ENCODE peak calls at places on chromosomes 3 and 15, in nine cellular contexts. One of them, this sample, is unnamed.

GRCh38 chr15:25176991-25177954 is 222.5 kb downstream of the SNRPN start:
- DNase-seq in adipocyte: no peak
- DNase-seq in AG04449: no peak
- DNase-seq in IMR-90: no peak
- DNase-seq in astrocyte: no peak
- DNase-seq in prostate gland: peak; percentile 2
- DNase-seq in lower lobe of right lung: peak; percentile 31
- DNase-seq in naive thymus-derived CD4-positive, alpha-beta T cell: no peak
- DNase-seq in HAP-1: no peak
- DNase-seq in this sample: no peak

GRCh38 chr15:100940785-100941379 is 21.7 kb downstream of the LRRK1 start:
- DNase-seq in AG04449: no peak
- DNase-seq in prostate gland: no peak
- DNase-seq in IMR-90: no peak
- DNase-seq in astrocyte: no peak
- DNase-seq in naive thymus-derived CD4-positive, alpha-beta T cell: no peak
- DNase-seq in HAP-1: no peak
- DNase-seq in adipocyte: no peak
- DNase-seq in lower lobe of right lung: peak; percentile 66
- DNase-seq in this sample: no peak

GRCh38 chr3:152176241-152176640 is 92.5 kb upstream of the MBNL1 start:
- DNase-seq in IMR-90: peak; percentile 31
- DNase-seq in HAP-1: peak; percentile 28
- DNase-seq in astrocyte: peak; percentile 85
- DNase-seq in AG04449: no peak
- DNase-seq in naive thymus-derived CD4-positive, alpha-beta T cell: no peak
- DNase-seq in adipocyte: peak; percentile 54
- DNase-seq in lower lobe of right lung: no peak
- DNase-seq in prostate gland: no peak
- DNase-seq in this sample: no peak

GRCh38 chr3:11638669-11639402 is 4.9 kb downstream of the VGLL4 start:
- DNase-seq in naive thymus-derived CD4-positive, alpha-beta T cell: no peak
- DNase-seq in adipocyte: peak; percentile 49
- DNase-seq in AG04449: no peak
- DNase-seq in astrocyte: no peak
- DNase-seq in IMR-90: no peak
- DNase-seq in lower lobe of right lung: no peak
- DNase-seq in prostate gland: peak; percentile 58
- DNase-seq in HAP-1: no peak
- DNase-seq in this sample: no peak

GRCh38 chr15:76913737-76914136 is 8.6 kb upstream of the SCAPER start:
- DNase-seq in astrocyte: no peak
- DNase-seq in HAP-1: no peak
- DNase-seq in adipocyte: no peak
- DNase-seq in AG04449: no peak
- DNase-seq in IMR-90: no peak
- DNase-seq in lower lobe of right lung: no peak
- DNase-seq in prostate gland: no peak
- DNase-seq in naive thymus-derived CD4-positive, alpha-beta T cell: no peak
- DNase-seq in this sample: no peak

GRCh38 chr15:90286678-90287077 is 21.2 kb downstream of the NGRN start:
- DNase-seq in AG04449: no peak
- DNase-seq in naive thymus-derived CD4-positive, alpha-beta T cell: peak; percentile 39
- DNase-seq in adipocyte: peak; percentile 48
- DNase-seq in lower lobe of right lung: no peak
- DNase-seq in HAP-1: peak; percentile 29
- DNase-seq in astrocyte: no peak
- DNase-seq in IMR-90: peak; percentile 25
- DNase-seq in prostate gland: no peak
- DNase-seq in this sample: no peak

GRCh38 chr3:157063926-157064325 is 96.0 kb downstream of the CCNL1 start:
- DNase-seq in AG04449: no peak
- DNase-seq in naive thymus-derived CD4-positive, alpha-beta T cell: no peak
- DNase-seq in astrocyte: peak; percentile 81
- DNase-seq in adipocyte: peak; percentile 68
- DNase-seq in lower lobe of right lung: no peak
- DNase-seq in HAP-1: no peak
- DNase-seq in prostate gland: no peak
- DNase-seq in IMR-90: peak; percentile 43
- DNase-seq in this sample: no peak

GRCh38 chr15:99054025-99054387 is 46.4 kb upstream of the PGPEP1L start:
- DNase-seq in HAP-1: no peak
- DNase-seq in prostate gland: no peak
- DNase-seq in adipocyte: no peak
- DNase-seq in naive thymus-derived CD4-positive, alpha-beta T cell: no peak
- DNase-seq in IMR-90: peak; percentile 29
- DNase-seq in lower lobe of right lung: no peak
- DNase-seq in astrocyte: no peak
- DNase-seq in AG04449: no peak
- DNase-seq in this sample: no peak

GRCh38 chr3:61928020-61928419 is 366.6 kb downstream of the PTPRG start:
- DNase-seq in naive thymus-derived CD4-positive, alpha-beta T cell: no peak
- DNase-seq in prostate gland: no peak
- DNase-seq in IMR-90: peak; percentile 7
- DNase-seq in lower lobe of right lung: no peak
- DNase-seq in astrocyte: peak; percentile 61
- DNase-seq in AG04449: no peak
- DNase-seq in HAP-1: no peak
- DNase-seq in adipocyte: peak; percentile 18
- DNase-seq in this sample: no peak

GRCh38 chr3:178060406-178060805 is 475.8 kb upstream of the KCNMB2 start:
- DNase-seq in prostate gland: no peak
- DNase-seq in adipocyte: peak; percentile 80
- DNase-seq in naive thymus-derived CD4-positive, alpha-beta T cell: no peak
- DNase-seq in astrocyte: no peak
- DNase-seq in IMR-90: peak; percentile 71
- DNase-seq in AG04449: no peak
- DNase-seq in lower lobe of right lung: no peak
- DNase-seq in HAP-1: no peak
- DNase-seq in this sample: peak; percentile 48

GRCh38 chr15:86743283-86743903 is 663.7 kb downstream of the AGBL1 start:
- DNase-seq in adipocyte: no peak
- DNase-seq in AG04449: no peak
- DNase-seq in prostate gland: peak; percentile 42
- DNase-seq in IMR-90: no peak
- DNase-seq in HAP-1: peak; percentile 60
- DNase-seq in astrocyte: peak; percentile 9
- DNase-seq in naive thymus-derived CD4-positive, alpha-beta T cell: peak; percentile 6
- DNase-seq in lower lobe of right lung: no peak
- DNase-seq in this sample: no peak

GRCh38 chr3:141383555-141384129 is 15.3 kb downstream of the ZBTB38 start:
- DNase-seq in HAP-1: no peak
- DNase-seq in lower lobe of right lung: no peak
- DNase-seq in prostate gland: no peak
- DNase-seq in adipocyte: peak; percentile 75
- DNase-seq in astrocyte: peak; percentile 51
- DNase-seq in AG04449: no peak
- DNase-seq in naive thymus-derived CD4-positive, alpha-beta T cell: no peak
- DNase-seq in IMR-90: peak; percentile 67
- DNase-seq in this sample: no peak

GRCh38 chr3:59326246-59327024 is 276.6 kb upstream of the CFAP20DC start:
- DNase-seq in IMR-90: no peak
- DNase-seq in prostate gland: no peak
- DNase-seq in AG04449: no peak
- DNase-seq in lower lobe of right lung: no peak
- DNase-seq in naive thymus-derived CD4-positive, alpha-beta T cell: no peak
- DNase-seq in HAP-1: no peak
- DNase-seq in astrocyte: peak; percentile 6
- DNase-seq in adipocyte: no peak
- DNase-seq in this sample: no peak

GRCh38 chr15:58360421-58361090 is 71.2 kb upstream of the LIPC start:
- DNase-seq in prostate gland: no peak
- DNase-seq in IMR-90: no peak
- DNase-seq in AG04449: no peak
- DNase-seq in lower lobe of right lung: no peak
- DNase-seq in adipocyte: no peak
- DNase-seq in astrocyte: no peak
- DNase-seq in HAP-1: no peak
- DNase-seq in naive thymus-derived CD4-positive, alpha-beta T cell: no peak
- DNase-seq in this sample: no peak

GRCh38 chr3:148615385-148615784 is 82.3 kb upstream of the AGTR1 start:
- DNase-seq in IMR-90: no peak
- DNase-seq in adipocyte: no peak
- DNase-seq in naive thymus-derived CD4-positive, alpha-beta T cell: no peak
- DNase-seq in AG04449: no peak
- DNase-seq in prostate gland: no peak
- DNase-seq in HAP-1: no peak
- DNase-seq in astrocyte: no peak
- DNase-seq in lower lobe of right lung: no peak
- DNase-seq in this sample: no peak

GRCh38 chr3:13717222-13717573 is 162.7 kb downstream of the WNT7A start:
- DNase-seq in naive thymus-derived CD4-positive, alpha-beta T cell: no peak
- DNase-seq in IMR-90: no peak
- DNase-seq in HAP-1: no peak
- DNase-seq in adipocyte: no peak
- DNase-seq in lower lobe of right lung: no peak
- DNase-seq in prostate gland: no peak
- DNase-seq in astrocyte: no peak
- DNase-seq in AG04449: no peak
- DNase-seq in this sample: no peak

GRCh38 chr15:93362203-93362602 is 273.2 kb upstream of the RGMA start:
- DNase-seq in lower lobe of right lung: no peak
- DNase-seq in prostate gland: no peak
- DNase-seq in astrocyte: no peak
- DNase-seq in adipocyte: no peak
- DNase-seq in naive thymus-derived CD4-positive, alpha-beta T cell: no peak
- DNase-seq in HAP-1: no peak
- DNase-seq in IMR-90: no peak
- DNase-seq in AG04449: no peak
- DNase-seq in this sample: no peak
- H3K4me3 ChIP-seq in lower lobe of right lung: no peak overlapping the region
- H3K4me3 ChIP-seq in prostate gland: no peak overlapping the region
- H3K4me3 ChIP-seq in astrocyte: no peak overlapping the region
- H3K4me3 ChIP-seq in adipocyte: no peak overlapping the region
- H3K4me3 ChIP-seq in naive thymus-derived CD4-positive, alpha-beta T cell: no peak overlapping the region
- H3K4me3 ChIP-seq in HAP-1: no peak overlapping the region
- H3K4me3 ChIP-seq in IMR-90: no peak overlapping the region
- H3K4me3 ChIP-seq in AG04449: no peak overlapping the region
- H3K4me3 ChIP-seq in this sample: no peak overlapping the region

GRCh38 chr3:111998661-111999641 is at the start of gene TAGLN3:
- DNase-seq in AG04449: no peak
- DNase-seq in prostate gland: peak; percentile 21
- DNase-seq in lower lobe of right lung: no peak
- DNase-seq in adipocyte: peak; percentile 39
- DNase-seq in HAP-1: no peak
- DNase-seq in IMR-90: no peak
- DNase-seq in naive thymus-derived CD4-positive, alpha-beta T cell: no peak
- DNase-seq in astrocyte: peak; percentile 39
- DNase-seq in this sample: no peak

GRCh38 chr3:112002458-112002971 is 3.8 kb downstream of the TAGLN3 start:
- DNase-seq in IMR-90: peak; percentile 81
- DNase-seq in prostate gland: no peak
- DNase-seq in adipocyte: no peak
- DNase-seq in HAP-1: no peak
- DNase-seq in AG04449: no peak
- DNase-seq in astrocyte: peak; percentile 60
- DNase-seq in naive thymus-derived CD4-positive, alpha-beta T cell: no peak
- DNase-seq in lower lobe of right lung: no peak
- DNase-seq in this sample: no peak

GRCh38 chr3:111999924-112000835 is 1.5 kb downstream of the TAGLN3 start:
- DNase-seq in astrocyte: peak; percentile 27
- DNase-seq in naive thymus-derived CD4-positive, alpha-beta T cell: no peak
- DNase-seq in IMR-90: peak; percentile 19
- DNase-seq in prostate gland: no peak
- DNase-seq in adipocyte: no peak
- DNase-seq in AG04449: no peak
- DNase-seq in HAP-1: no peak
- DNase-seq in lower lobe of right lung: no peak
- DNase-seq in this sample: no peak

GRCh38 chr3:112001516-112001915 is 2.8 kb downstream of the TAGLN3 start:
- DNase-seq in HAP-1: no peak
- DNase-seq in astrocyte: no peak
- DNase-seq in adipocyte: no peak
- DNase-seq in prostate gland: no peak
- DNase-seq in AG04449: no peak
- DNase-seq in IMR-90: no peak
- DNase-seq in lower lobe of right lung: no peak
- DNase-seq in naive thymus-derived CD4-positive, alpha-beta T cell: no peak
- DNase-seq in this sample: no peak

DNA sequence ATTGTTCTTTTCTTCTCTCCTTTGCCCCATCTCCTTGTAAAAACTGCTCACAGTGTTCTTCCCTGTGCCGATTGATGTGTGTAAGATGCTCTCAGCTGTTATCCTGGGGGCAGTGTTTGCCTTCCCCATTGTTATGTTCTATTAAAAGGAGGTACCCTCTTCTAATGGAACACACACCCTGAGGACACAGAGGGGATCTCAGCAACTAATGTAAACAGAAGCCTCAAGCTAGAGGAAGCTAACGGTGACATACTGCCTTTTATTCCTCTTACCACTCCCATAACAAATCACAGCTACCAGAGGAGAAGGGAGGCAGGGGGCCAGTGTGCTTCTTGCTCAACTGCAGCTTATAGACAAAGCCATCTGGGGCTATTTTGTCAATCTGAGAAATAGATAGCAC is 2.2 kb downstream of the TAGLN3 start:
- DNase-seq in prostate gland: no peak
- DNase-seq in lower lobe of right lung: no peak
- DNase-seq in HAP-1: no peak
- DNase-seq in AG04449: no peak
- DNase-seq in IMR-90: peak; percentile 21
- DNase-seq in adipocyte: no peak
- DNase-seq in naive thymus-derived CD4-positive, alpha-beta T cell: no peak
- DNase-seq in astrocyte: no peak
- DNase-seq in this sample: no peak
- H3K4me3 ChIP-seq in prostate gland: no peak overlapping the region
- H3K4me3 ChIP-seq in lower lobe of right lung: no peak overlapping the region
- H3K4me3 ChIP-seq in HAP-1: no peak overlapping the region
- H3K4me3 ChIP-seq in AG04449: no peak overlapping the region
- H3K4me3 ChIP-seq in IMR-90: no peak overlapping the region
- H3K4me3 ChIP-seq in adipocyte: no peak overlapping the region
- H3K4me3 ChIP-seq in naive thymus-derived CD4-positive, alpha-beta T cell: no peak overlapping the region
- H3K4me3 ChIP-seq in astrocyte: peak overlapping the region; percentile 88
- H3K4me3 ChIP-seq in this sample: no peak overlapping the region

DNA sequence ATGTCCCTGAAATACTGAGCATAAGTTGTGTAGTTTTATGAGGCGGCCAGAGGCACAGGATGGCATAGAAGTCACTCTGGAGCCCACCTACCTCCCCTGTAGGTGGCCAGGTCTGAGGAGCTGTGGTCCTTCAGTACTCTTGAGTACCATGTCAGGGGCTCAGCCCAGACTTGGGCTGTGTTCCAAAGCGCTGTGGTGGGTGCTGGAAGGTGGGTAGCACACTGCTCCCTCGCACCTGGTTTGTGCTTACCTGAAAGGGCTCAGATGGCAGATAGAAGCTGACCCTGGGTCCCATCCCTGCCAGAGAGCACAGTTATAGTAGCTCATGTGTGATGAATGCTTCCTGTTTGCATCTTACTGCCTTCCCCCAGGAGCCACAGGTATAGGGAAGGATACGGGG is 15.5 kb downstream of the NISCH start:
- DNase-seq in lower lobe of right lung: no peak
- DNase-seq in naive thymus-derived CD4-positive, alpha-beta T cell: no peak
- DNase-seq in HAP-1: no peak
- DNase-seq in prostate gland: no peak
- DNase-seq in IMR-90: no peak
- DNase-seq in AG04449: no peak
- DNase-seq in astrocyte: no peak
- DNase-seq in adipocyte: no peak
- DNase-seq in this sample: no peak
- H3K4me3 ChIP-seq in lower lobe of right lung: no peak overlapping the region
- H3K4me3 ChIP-seq in naive thymus-derived CD4-positive, alpha-beta T cell: no peak overlapping the region
- H3K4me3 ChIP-seq in HAP-1: no peak overlapping the region
- H3K4me3 ChIP-seq in prostate gland: no peak overlapping the region
- H3K4me3 ChIP-seq in IMR-90: no peak overlapping the region
- H3K4me3 ChIP-seq in AG04449: no peak overlapping the region
- H3K4me3 ChIP-seq in astrocyte: no peak overlapping the region
- H3K4me3 ChIP-seq in adipocyte: no peak overlapping the region
- H3K4me3 ChIP-seq in this sample: no peak overlapping the region

GRCh38 chr3:197709135-197709534 is 27.6 kb downstream of the RUBCN start:
- DNase-seq in astrocyte: no peak
- DNase-seq in naive thymus-derived CD4-positive, alpha-beta T cell: no peak
- DNase-seq in lower lobe of right lung: no peak
- DNase-seq in prostate gland: no peak
- DNase-seq in IMR-90: no peak
- DNase-seq in AG04449: no peak
- DNase-seq in HAP-1: no peak
- DNase-seq in adipocyte: no peak
- DNase-seq in this sample: no peak
- H3K4me3 ChIP-seq in astrocyte: no peak overlapping the region
- H3K4me3 ChIP-seq in naive thymus-derived CD4-positive, alpha-beta T cell: no peak overlapping the region
- H3K4me3 ChIP-seq in lower lobe of right lung: no peak overlapping the region
- H3K4me3 ChIP-seq in prostate gland: no peak overlapping the region
- H3K4me3 ChIP-seq in IMR-90: no peak overlapping the region
- H3K4me3 ChIP-seq in AG04449: no peak overlapping the region
- H3K4me3 ChIP-seq in HAP-1: no peak overlapping the region
- H3K4me3 ChIP-seq in adipocyte: no peak overlapping the region
- H3K4me3 ChIP-seq in this sample: no peak overlapping the region

This sample was measured in AG04450.